ENCODE peak calls at places on chromosomes 7 and 10, in four cellular contexts. One of them, this sample, is unnamed.

GRCh38 chr10:98397089-98397600 is 17.8 kb downstream of the PYROXD2 start:
- DNase-seq in H1: no peak
- DNase-seq in HEK293T: no peak
- DNase-seq in HepG2: no peak
- DNase-seq in this sample: no peak

GRCh38 chr7:132655071-132655761 is 78.9 kb upstream of the PLXNA4 start:
- DNase-seq in H1: no peak
- DNase-seq in HEK293T: no peak
- DNase-seq in HepG2: no peak
- DNase-seq in this sample: no peak

GRCh38 chr7:159231017-159231416 is 86.3 kb upstream of the VIPR2 start:
- DNase-seq in H1: no peak
- DNase-seq in HEK293T: no peak
- DNase-seq in HepG2: no peak
- DNase-seq in this sample: no peak

GRCh38 chr7:105697753-105698152 is 116.5 kb upstream of the EFCAB10 start:
- DNase-seq in H1: no peak
- DNase-seq in HEK293T: no peak
- DNase-seq in HepG2: no peak
- DNase-seq in this sample: no peak

GRCh38 chr10:63614371-63614891 is 93.2 kb downstream of the REEP3 start:
- DNase-seq in H1: no peak
- DNase-seq in HEK293T: no peak
- DNase-seq in HepG2: no peak
- DNase-seq in this sample: no peak

GRCh38 chr7:138008588-138009349 is 6.9 kb upstream of the CREB3L2 start:
- DNase-seq in H1: no peak
- DNase-seq in HEK293T: peak
- DNase-seq in HepG2: peak
- DNase-seq in this sample: peak

GRCh38 chr7:12715372-12716133 is 28.1 kb downstream of the ARL4A start:
- DNase-seq in H1: peak
- DNase-seq in HEK293T: peak
- DNase-seq in HepG2: peak
- DNase-seq in this sample: peak

GRCh38 chr7:42763137-42763551 is 148.7 kb downstream of the C7orf25 start:
- DNase-seq in H1: no peak
- DNase-seq in HEK293T: no peak
- DNase-seq in HepG2: no peak
- DNase-seq in this sample: no peak

GRCh38 chr10:49803988-49804387 is 41.9 kb upstream of the OGDHL start:
- DNase-seq in H1: no peak
- DNase-seq in HEK293T: no peak
- DNase-seq in HepG2: no peak
- DNase-seq in this sample: no peak

GRCh38 chr7:128044064-128044463 is 12.8 kb upstream of the LRRC4 start:
- DNase-seq in H1: no peak
- DNase-seq in HEK293T: no peak
- DNase-seq in HepG2: no peak
- DNase-seq in this sample: no peak

GRCh38 chr10:82358486-82359097 is 483.6 kb downstream of the NRG3 start:
- DNase-seq in H1: no peak
- DNase-seq in HEK293T: no peak
- DNase-seq in HepG2: no peak
- DNase-seq in this sample: no peak

GRCh38 chr10:51073461-51074237 is 638 bp upstream of the PRKG1 start:
- DNase-seq in H1: no peak
- DNase-seq in HEK293T: peak
- DNase-seq in HepG2: no peak
- DNase-seq in this sample: no peak

GRCh38 chr7:74514131-74514591 is 60.5 kb downstream of the GTF2IRD1 start:
- DNase-seq in H1: no peak
- DNase-seq in HEK293T: no peak
- DNase-seq in HepG2: no peak
- DNase-seq in this sample: no peak

GRCh38 chr10:133278577-133279265 is 2.1 kb upstream of the ADAM8 start:
- DNase-seq in H1: no peak
- DNase-seq in HEK293T: no peak
- DNase-seq in HepG2: peak
- DNase-seq in this sample: no peak

GRCh38 chr10:47264797-47265281 is 35.2 kb upstream of the GDF10 start:
- DNase-seq in H1: no peak
- DNase-seq in HEK293T: no peak
- DNase-seq in HepG2: peak
- DNase-seq in this sample: no peak

GRCh38 chr7:142338633-142339501 is 81.0 kb upstream of the PRSS58 start:
- DNase-seq in H1: peak
- DNase-seq in HEK293T: peak
- DNase-seq in HepG2: no peak
- DNase-seq in this sample: peak

GRCh38 chr7:18313970-18314369 is 181.6 kb upstream of the HDAC9 start:
- DNase-seq in H1: no peak
- DNase-seq in HEK293T: no peak
- DNase-seq in HepG2: no peak
- DNase-seq in this sample: no peak

GRCh38 chr10:127349737-127350136 is 153.3 kb upstream of the INSYN2A start:
- DNase-seq in H1: no peak
- DNase-seq in HEK293T: no peak
- DNase-seq in HepG2: no peak
- DNase-seq in this sample: no peak

GRCh38 chr10:110163192-110163773 is 44.1 kb upstream of the MXI1 start:
- DNase-seq in H1: no peak
- DNase-seq in HEK293T: no peak
- DNase-seq in HepG2: no peak
- DNase-seq in this sample: peak

GRCh38 chr10:99975942-99976809 is 33.6 kb downstream of the DNMBP start:
- DNase-seq in H1: no peak
- DNase-seq in HEK293T: no peak
- DNase-seq in HepG2: no peak
- DNase-seq in this sample: no peak

GRCh38 chr10:43401627-43402026 is 7.4 kb downstream of the HNRNPF start:
- DNase-seq in H1: no peak
- DNase-seq in HEK293T: no peak
- DNase-seq in HepG2: no peak
- DNase-seq in this sample: no peak

GRCh38 chr7:94421711-94422110 is 27.0 kb downstream of the COL1A2 start:
- DNase-seq in H1: no peak
- DNase-seq in HEK293T: no peak
- DNase-seq in HepG2: no peak
- DNase-seq in this sample: no peak

GRCh38 chr10:87850742-87851205 is 12.6 kb downstream of the KLLN start:
- DNase-seq in H1: no peak
- DNase-seq in HEK293T: peak
- DNase-seq in HepG2: peak
- DNase-seq in this sample: no peak

GRCh38 chr10:91759581-91759986 is 38.6 kb upstream of the TNKS2 start:
- DNase-seq in H1: no peak
- DNase-seq in HEK293T: no peak
- DNase-seq in HepG2: no peak
- DNase-seq in this sample: no peak

GRCh38 chr10:5566606-5567005 is 41.8 kb downstream of the CALML3 start:
- DNase-seq in H1: no peak
- DNase-seq in HEK293T: no peak
- DNase-seq in HepG2: no peak
- DNase-seq in this sample: no peak
- TF ChIP-seq SUZ12 in H1: no peak
- TF ChIP-seq SUZ12 in HEK293T: no peak
- TF ChIP-seq SUZ12 in HepG2: no peak
- TF ChIP-seq SUZ12 in this sample: no peak

GRCh38 chr10:124003481-124004371 is 89.7 kb downstream of the CHST15 start:
- DNase-seq in H1: no peak
- DNase-seq in HEK293T: no peak
- DNase-seq in HepG2: no peak
- DNase-seq in this sample: no peak
- TF ChIP-seq SUZ12 in H1: no peak
- TF ChIP-seq SUZ12 in HEK293T: no peak
- TF ChIP-seq SUZ12 in HepG2: no peak
- TF ChIP-seq SUZ12 in this sample: no peak

DNA sequence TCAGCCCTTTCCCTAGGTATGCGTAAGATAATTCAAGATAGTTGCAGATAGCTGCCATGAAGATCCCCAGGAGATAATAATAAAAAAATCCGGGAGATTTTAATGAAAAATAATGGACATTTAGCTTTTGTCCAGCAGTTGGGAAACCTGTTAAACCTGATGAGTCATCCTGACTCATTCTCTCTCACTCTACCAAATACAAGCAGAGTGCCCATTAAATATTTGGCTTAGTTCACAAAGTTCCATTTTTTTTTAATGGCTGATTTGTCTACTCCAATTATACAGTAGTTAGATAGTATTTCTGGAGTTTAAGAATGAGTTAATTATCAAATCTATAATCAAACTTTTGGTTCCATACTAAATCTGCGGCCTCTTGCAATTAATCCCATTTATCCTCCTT is 2.1 kb upstream of the SHTN1 start:
- DNase-seq in H1: no peak
- DNase-seq in HEK293T: no peak
- DNase-seq in HepG2: peak
- DNase-seq in this sample: no peak
- TF ChIP-seq SUZ12 in H1: no peak
- TF ChIP-seq SUZ12 in HEK293T: no peak
- TF ChIP-seq SUZ12 in HepG2: no peak
- TF ChIP-seq SUZ12 in this sample: no peak

GRCh38 chr7:69049341-69049740 is 548.9 kb upstream of the AUTS2 start:
- DNase-seq in H1: no peak
- DNase-seq in HEK293T: no peak
- DNase-seq in HepG2: no peak
- DNase-seq in this sample: no peak
- TF ChIP-seq SUZ12 in H1: no peak
- TF ChIP-seq SUZ12 in HEK293T: no peak
- TF ChIP-seq SUZ12 in HepG2: no peak
- TF ChIP-seq SUZ12 in this sample: no peak

GRCh38 chr7:52794621-52795020 is 240.8 kb upstream of the POM121L12 start:
- DNase-seq in H1: no peak
- DNase-seq in HEK293T: no peak
- DNase-seq in HepG2: no peak
- DNase-seq in this sample: no peak
- TF ChIP-seq SUZ12 in H1: no peak
- TF ChIP-seq SUZ12 in HEK293T: no peak
- TF ChIP-seq SUZ12 in HepG2: no peak
- TF ChIP-seq SUZ12 in this sample: no peak

This sample was measured in NT2/D1.